ENCODE peak calls at places on chromosome 2, in nine cellular contexts. Z is right cardiac atrium; U is glutamatergic neuron; T is posterior vena cava; R is NCI-H1105 treated with DMSO at 0.1 percent for 48 hours; Y is amniotic stem cell; G is NCI-H774; D is T-helper 1 cell; V is activated CD4-positive, alpha-beta T cell treated with anti-CD3 and anti-CD28 coated beads, Interleukin-2, amount 50 U/mL, for 4 hours. M is an unnamed sample.

GRCh38 chr2:24820598-24821432 is 27.6 kb downstream of the CENPO start:
- DNase-seq in Z (no peak), U (no peak), T (peak), R (no peak), Y (no peak), G (no peak), D (no peak), V (no peak), M (no peak)

GRCh38 chr2:203480623-203481022 is 54.5 kb downstream of the RAPH1 start:
- DNase-seq in Z (no peak), U (no peak), T (no peak), R (no peak), Y (no peak), G (no peak), D (no peak), V (no peak), M (no peak)

GRCh38 chr2:122627388-122627787 is 871.9 kb downstream of the TSN start:
- DNase-seq in Z (no peak), U (no peak), T (no peak), R (no peak), Y (no peak), G (no peak), D (no peak), V (no peak), M (no peak)

GRCh38 chr2:133292267-133292666 is 276.0 kb downstream of the NCKAP5 start:
- DNase-seq in Z (no peak), U (no peak), T (no peak), R (no peak), Y (no peak), G (no peak), D (no peak), V (no peak), M (no peak)

GRCh38 chr2:35989040-35989439 is 366.5 kb upstream of the CRIM1 start:
- DNase-seq in Z (no peak), U (no peak), T (no peak), R (no peak), Y (no peak), G (no peak), D (no peak), V (no peak), M (no peak)

GRCh38 chr2:172283476-172283875 is 143.9 kb upstream of the ITGA6 start:
- DNase-seq in Z (no peak), U (no peak), T (no peak), R (no peak), Y (no peak), G (no peak), D (no peak), V (no peak), M (no peak)

GRCh38 chr2:152493945-152494528 is 159.1 kb downstream of the FMNL2 start:
- DNase-seq in Z (no peak), U (no peak), T (no peak), R (no peak), Y (no peak), G (no peak), D (no peak), V (no peak), M (no peak)

GRCh38 chr2:112181571-112182290 is 43.5 kb downstream of the FBLN7 start:
- DNase-seq in Z (peak), U (peak), T (no peak), R (peak), Y (no peak), G (peak), D (peak), V (peak), M (no peak)

GRCh38 chr2:145593991-145594702 is 1074.2 kb upstream of the ZEB2 start:
- DNase-seq in Z (no peak), U (no peak), T (no peak), R (no peak), Y (peak), G (no peak), D (no peak), V (no peak), M (peak)